ENCODE peak calls at places on chromosomes 1 and 21, in five cellular contexts. One of them, this sample, is unnamed.

GRCh38 chr1:47198214-47198613 is 8.4 kb upstream of the PDZK1IP1 start:
- DNase-seq in Peyer's patch: no peak
- DNase-seq in cardiac fibroblast: no peak
- DNase-seq in left ventricle myocardium inferior: no peak
- DNase-seq in fibroblast of pulmonary artery: no peak
- DNase-seq in this sample: no peak

GRCh38 chr1:244964112-244964971 is 100.0 kb upstream of the HNRNPU start:
- DNase-seq in Peyer's patch: no peak
- DNase-seq in cardiac fibroblast: peak
- DNase-seq in left ventricle myocardium inferior: no peak
- DNase-seq in fibroblast of pulmonary artery: peak
- DNase-seq in this sample: no peak

GRCh38 chr1:66732407-66733166 is 19.7 kb upstream of the DYNLT5 start:
- DNase-seq in Peyer's patch: no peak
- DNase-seq in cardiac fibroblast: no peak
- DNase-seq in left ventricle myocardium inferior: no peak
- DNase-seq in fibroblast of pulmonary artery: no peak
- DNase-seq in this sample: no peak

GRCh38 chr1:194342484-194343262 is 1156.3 kb upstream of the B3GALT2 start:
- DNase-seq in Peyer's patch: no peak
- DNase-seq in cardiac fibroblast: no peak
- DNase-seq in left ventricle myocardium inferior: no peak
- DNase-seq in fibroblast of pulmonary artery: no peak
- DNase-seq in this sample: no peak

GRCh38 chr1:46569116-46569515 is 17.7 kb upstream of the KNCN start:
- DNase-seq in Peyer's patch: no peak
- DNase-seq in cardiac fibroblast: no peak
- DNase-seq in left ventricle myocardium inferior: no peak
- DNase-seq in fibroblast of pulmonary artery: no peak
- DNase-seq in this sample: no peak

GRCh38 chr1:21622466-21623315 is 46.5 kb downstream of the RAP1GAP start:
- DNase-seq in Peyer's patch: no peak
- DNase-seq in cardiac fibroblast: no peak
- DNase-seq in left ventricle myocardium inferior: peak
- DNase-seq in fibroblast of pulmonary artery: no peak
- DNase-seq in this sample: peak

GRCh38 chr1:227869281-227869842 is 53.9 kb downstream of the PRSS38 start:
- DNase-seq in Peyer's patch: no peak
- DNase-seq in cardiac fibroblast: no peak
- DNase-seq in left ventricle myocardium inferior: no peak
- DNase-seq in fibroblast of pulmonary artery: no peak
- DNase-seq in this sample: no peak

GRCh38 chr1:210407207-210407886 is 78.6 kb downstream of the HHAT start:
- DNase-seq in Peyer's patch: peak
- DNase-seq in cardiac fibroblast: peak
- DNase-seq in left ventricle myocardium inferior: peak
- DNase-seq in fibroblast of pulmonary artery: peak
- DNase-seq in this sample: peak

GRCh38 chr1:168783831-168784230 is 54.8 kb upstream of the DPT start:
- DNase-seq in Peyer's patch: no peak
- DNase-seq in cardiac fibroblast: peak
- DNase-seq in left ventricle myocardium inferior: no peak
- DNase-seq in fibroblast of pulmonary artery: peak
- DNase-seq in this sample: no peak

GRCh38 chr1:215717677-215718076 is 150.6 kb downstream of the KCTD3 start:
- DNase-seq in Peyer's patch: no peak
- DNase-seq in cardiac fibroblast: no peak
- DNase-seq in left ventricle myocardium inferior: no peak
- DNase-seq in fibroblast of pulmonary artery: no peak
- DNase-seq in this sample: no peak

GRCh38 chr1:181038399-181038873 is 4.7 kb downstream of the MR1 start:
- DNase-seq in Peyer's patch: peak
- DNase-seq in cardiac fibroblast: peak
- DNase-seq in left ventricle myocardium inferior: no peak
- DNase-seq in fibroblast of pulmonary artery: peak
- DNase-seq in this sample: peak

GRCh38 chr1:211476200-211476849 is 15.6 kb downstream of the RD3 start:
- DNase-seq in Peyer's patch: peak
- DNase-seq in cardiac fibroblast: peak
- DNase-seq in left ventricle myocardium inferior: peak
- DNase-seq in fibroblast of pulmonary artery: peak
- DNase-seq in this sample: peak

GRCh38 chr1:211260161-211261107 is 1.3 kb downstream of the RCOR3 start:
- DNase-seq in Peyer's patch: peak
- DNase-seq in cardiac fibroblast: peak
- DNase-seq in left ventricle myocardium inferior: peak
- DNase-seq in fibroblast of pulmonary artery: peak
- DNase-seq in this sample: peak

GRCh38 chr1:44962729-44963128 is 23.7 kb downstream of the EIF2B3 start:
- DNase-seq in Peyer's patch: no peak
- DNase-seq in cardiac fibroblast: no peak
- DNase-seq in left ventricle myocardium inferior: no peak
- DNase-seq in fibroblast of pulmonary artery: no peak
- DNase-seq in this sample: no peak

GRCh38 chr1:34156739-34157138 is 8.3 kb downstream of the CSMD2 start:
- DNase-seq in Peyer's patch: no peak
- DNase-seq in cardiac fibroblast: no peak
- DNase-seq in left ventricle myocardium inferior: no peak
- DNase-seq in fibroblast of pulmonary artery: no peak
- DNase-seq in this sample: no peak

GRCh38 chr1:37255111-37255795 is 219.1 kb upstream of the ZC3H12A start:
- DNase-seq in Peyer's patch: no peak
- DNase-seq in cardiac fibroblast: peak
- DNase-seq in left ventricle myocardium inferior: no peak
- DNase-seq in fibroblast of pulmonary artery: peak
- DNase-seq in this sample: peak

GRCh38 chr1:236659792-236660587 is 26.3 kb upstream of the ACTN2 start:
- DNase-seq in Peyer's patch: no peak
- DNase-seq in cardiac fibroblast: no peak
- DNase-seq in left ventricle myocardium inferior: no peak
- DNase-seq in fibroblast of pulmonary artery: no peak
- DNase-seq in this sample: no peak

DNA sequence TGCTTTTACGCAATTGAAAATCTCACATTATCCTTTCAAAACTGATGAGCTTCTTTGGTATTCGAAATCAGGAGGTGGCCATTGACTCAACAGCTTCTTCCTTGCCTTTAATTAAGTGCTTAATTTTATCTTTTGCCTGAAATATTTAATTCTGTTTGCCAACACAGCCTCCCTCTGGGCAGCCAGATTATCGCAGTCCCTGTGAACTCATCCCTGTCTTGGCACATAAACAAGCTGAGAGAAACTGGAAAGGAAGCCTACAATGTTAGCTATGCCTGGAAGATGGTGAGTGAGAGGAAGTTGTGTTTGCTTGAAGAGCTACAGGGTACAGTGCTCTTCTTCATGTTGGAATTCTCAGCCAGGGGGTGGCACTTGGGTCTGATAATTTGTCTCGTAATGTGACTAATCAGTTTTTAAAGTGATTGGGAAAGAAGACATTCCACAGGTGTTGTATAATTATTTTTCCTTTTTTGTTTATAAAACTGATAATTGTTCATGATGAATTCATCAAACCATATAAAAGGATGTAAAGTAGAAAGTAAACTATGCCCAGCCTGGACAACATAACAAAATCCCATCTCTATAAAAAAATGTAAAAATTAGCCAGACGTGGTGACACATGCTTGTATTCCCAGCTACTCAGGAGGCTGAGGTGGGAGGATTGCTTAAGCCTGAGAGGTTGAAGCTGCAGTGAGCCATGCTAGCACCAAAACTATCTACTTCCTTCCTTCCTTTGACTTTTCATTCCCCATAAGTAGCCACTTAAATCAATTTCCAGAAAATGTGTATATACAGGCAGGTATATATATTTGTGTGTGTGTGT is 90.1 kb upstream of the RAVER2 start:
- DNase-seq in Peyer's patch: no peak
- DNase-seq in cardiac fibroblast: peak
- DNase-seq in left ventricle myocardium inferior: no peak
- DNase-seq in fibroblast of pulmonary artery: peak
- DNase-seq in this sample: no peak
- TF ChIP-seq CTCF in Peyer's patch: no peak
- TF ChIP-seq CTCF in cardiac fibroblast: peak
- TF ChIP-seq CTCF in left ventricle myocardium inferior: peak
- TF ChIP-seq CTCF in fibroblast of pulmonary artery: no peak
- TF ChIP-seq CTCF in this sample: no peak

DNA sequence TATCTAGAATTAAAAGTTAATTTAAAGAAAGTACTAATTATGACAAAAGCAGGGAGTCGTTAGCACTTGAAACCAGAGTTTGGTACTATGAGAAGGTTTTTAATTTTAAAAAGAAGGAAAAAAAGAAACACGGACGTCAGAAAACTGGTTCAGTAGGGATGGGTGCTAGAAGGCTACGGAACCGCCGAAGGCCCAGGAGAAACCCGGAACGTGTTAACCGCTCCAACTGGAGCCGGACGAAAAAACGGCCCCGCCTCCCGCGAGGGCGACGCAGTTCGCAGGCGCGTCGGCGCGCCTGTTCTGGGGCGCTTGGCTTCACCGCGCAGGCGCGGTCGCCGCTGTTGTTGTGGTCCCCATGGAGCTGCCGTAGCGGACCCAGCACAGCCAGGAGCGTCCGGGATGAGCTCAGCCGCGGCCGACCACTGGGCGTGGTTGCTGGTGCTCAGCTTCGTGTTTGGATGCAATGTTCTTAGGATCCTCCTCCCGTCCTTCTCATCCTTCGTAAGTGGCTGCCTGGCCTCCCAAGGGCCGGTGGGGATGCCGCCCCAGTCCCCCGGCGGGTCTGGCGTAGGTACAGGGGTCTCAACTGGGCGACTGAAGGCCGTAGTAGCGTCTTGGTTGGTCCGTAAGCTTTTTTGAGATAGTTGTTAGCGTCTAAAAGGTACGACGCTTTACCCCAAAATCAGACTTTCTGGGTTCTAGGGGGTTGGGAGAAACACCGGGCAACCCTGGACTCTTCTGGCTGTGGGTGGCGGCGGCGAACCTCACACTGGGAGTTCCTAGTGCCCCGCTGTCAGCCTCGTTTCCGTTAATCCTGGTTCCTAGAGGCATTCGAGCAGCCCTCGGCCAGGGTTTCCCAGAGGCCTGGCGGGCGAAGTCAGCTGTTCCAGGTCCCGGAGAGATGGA is 31.4 kb upstream of the HMGN1 start:
- DNase-seq in Peyer's patch: peak
- DNase-seq in cardiac fibroblast: peak
- DNase-seq in left ventricle myocardium inferior: peak
- DNase-seq in fibroblast of pulmonary artery: peak
- DNase-seq in this sample: peak
- TF ChIP-seq CTCF in Peyer's patch: no peak
- TF ChIP-seq CTCF in cardiac fibroblast: no peak
- TF ChIP-seq CTCF in left ventricle myocardium inferior: no peak
- TF ChIP-seq CTCF in fibroblast of pulmonary artery: no peak
- TF ChIP-seq CTCF in this sample: no peak

GRCh38 chr1:221716713-221717490 is 25.0 kb downstream of the DUSP10 start:
- DNase-seq in Peyer's patch: no peak
- DNase-seq in cardiac fibroblast: no peak
- DNase-seq in left ventricle myocardium inferior: no peak
- DNase-seq in fibroblast of pulmonary artery: no peak
- DNase-seq in this sample: no peak

GRCh38 chr1:221712776-221713431 is 29.0 kb downstream of the DUSP10 start:
- DNase-seq in Peyer's patch: peak
- DNase-seq in cardiac fibroblast: no peak
- DNase-seq in left ventricle myocardium inferior: no peak
- DNase-seq in fibroblast of pulmonary artery: no peak
- DNase-seq in this sample: peak

GRCh38 chr1:221715321-221716169 is 26.3 kb downstream of the DUSP10 start:
- DNase-seq in Peyer's patch: no peak
- DNase-seq in cardiac fibroblast: no peak
- DNase-seq in left ventricle myocardium inferior: no peak
- DNase-seq in fibroblast of pulmonary artery: no peak
- DNase-seq in this sample: no peak

GRCh38 chr1:221712198-221712684 is 29.6 kb downstream of the DUSP10 start:
- DNase-seq in Peyer's patch: peak
- DNase-seq in cardiac fibroblast: peak
- DNase-seq in left ventricle myocardium inferior: no peak
- DNase-seq in fibroblast of pulmonary artery: peak
- DNase-seq in this sample: peak

DNA sequence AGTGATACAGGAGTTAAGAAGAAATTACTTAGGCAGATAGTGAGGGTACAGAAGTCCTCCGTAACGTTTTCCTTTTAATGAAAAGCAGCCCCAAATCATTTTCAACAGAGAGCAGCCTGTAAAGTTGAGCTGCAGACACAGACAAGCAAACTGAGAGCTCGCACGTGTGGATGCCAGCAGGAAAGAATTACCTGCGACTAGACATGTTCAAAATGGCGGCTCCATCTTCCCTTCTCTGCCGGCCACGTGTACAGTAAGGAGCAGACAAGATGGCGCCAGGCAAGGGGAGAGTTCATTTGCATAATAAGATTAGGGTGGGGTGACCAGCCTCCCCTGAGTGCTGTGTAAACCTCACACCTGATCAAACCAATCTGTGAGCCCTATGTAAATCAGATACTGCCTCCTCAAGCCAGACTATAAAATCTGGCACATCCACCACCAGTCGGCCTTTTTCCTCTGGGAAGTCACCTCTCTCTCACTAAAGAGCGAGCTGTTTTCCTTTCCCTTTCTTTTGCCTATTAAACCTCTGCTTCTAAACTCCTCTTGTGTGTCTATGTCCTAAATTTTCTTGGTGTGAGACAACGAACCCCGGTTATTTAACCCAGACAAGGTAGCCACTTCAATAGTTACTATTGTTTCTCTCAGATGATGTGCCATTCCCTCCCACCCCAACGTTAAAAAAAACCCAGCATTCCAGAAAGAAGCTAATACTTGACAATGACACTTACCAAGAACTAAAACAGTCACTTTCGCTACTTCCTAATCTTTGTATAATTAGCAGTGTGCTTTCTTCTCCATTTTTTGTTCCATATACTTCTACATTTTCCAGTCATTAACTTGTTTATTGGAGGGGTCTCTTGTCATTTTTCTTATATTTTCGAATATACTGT is 27.4 kb downstream of the DUSP10 start:
- DNase-seq in Peyer's patch: no peak
- DNase-seq in cardiac fibroblast: no peak
- DNase-seq in left ventricle myocardium inferior: no peak
- DNase-seq in fibroblast of pulmonary artery: no peak
- DNase-seq in this sample: no peak
- TF ChIP-seq CTCF in Peyer's patch: no peak
- TF ChIP-seq CTCF in cardiac fibroblast: no peak
- TF ChIP-seq CTCF in left ventricle myocardium inferior: no peak
- TF ChIP-seq CTCF in fibroblast of pulmonary artery: no peak
- TF ChIP-seq CTCF in this sample: no peak

DNA sequence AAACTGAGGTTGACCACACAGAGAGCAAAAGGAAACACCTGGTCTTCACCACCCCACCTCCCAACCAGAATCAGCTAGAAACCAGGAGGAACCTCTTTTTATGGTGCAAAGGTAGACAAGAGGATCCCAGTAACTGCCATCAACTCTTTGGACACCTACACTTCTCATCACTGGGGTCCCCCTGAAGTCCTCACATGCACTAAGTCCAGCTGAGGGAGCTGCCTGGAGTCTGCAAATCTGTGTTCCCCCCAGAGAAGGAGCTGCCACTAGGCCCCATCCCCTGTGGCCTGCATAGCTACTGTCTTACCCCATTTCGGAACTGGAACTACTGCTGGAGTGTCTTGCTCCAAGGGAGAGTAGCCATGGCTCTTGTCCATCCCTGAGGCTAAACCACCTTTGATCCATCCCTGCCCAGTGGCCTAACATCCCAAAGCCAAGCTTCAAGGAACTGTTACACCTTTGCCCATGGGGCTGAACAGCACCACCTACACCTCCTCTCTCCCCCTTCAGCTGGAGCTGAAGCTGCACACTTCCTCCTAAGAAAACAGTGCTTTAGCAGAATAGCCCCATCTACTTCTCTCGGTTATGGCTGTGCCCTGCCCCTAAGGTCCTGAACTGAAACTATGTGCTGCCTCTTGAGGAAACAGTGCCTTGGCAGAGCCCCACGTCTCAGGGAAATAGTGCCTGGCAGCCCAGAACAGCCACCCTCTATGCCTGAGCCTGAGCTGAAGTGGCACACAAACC is 85.4 kb upstream of the CD53 start:
- DNase-seq in Peyer's patch: peak
- DNase-seq in cardiac fibroblast: no peak
- DNase-seq in left ventricle myocardium inferior: no peak
- DNase-seq in fibroblast of pulmonary artery: no peak
- DNase-seq in this sample: no peak
- TF ChIP-seq CTCF in Peyer's patch: no peak
- TF ChIP-seq CTCF in cardiac fibroblast: no peak
- TF ChIP-seq CTCF in left ventricle myocardium inferior: no peak
- TF ChIP-seq CTCF in fibroblast of pulmonary artery: no peak
- TF ChIP-seq CTCF in this sample: no peak